ENCODE peak calls at places on chromosomes 7 and 10, in four cellular contexts. A is H1, O is GM12878, V is HepG2. R is an unnamed sample.

GRCh38 chr7:128982105-128982504 is 44.4 kb downstream of the IRF5 start:
- DNase-seq in O (no peak), V (no peak), A (no peak), R (no peak)

GRCh38 chr7:14197280-14197679 is 207.8 kb upstream of the ETV1 start:
- DNase-seq in O (no peak), A (no peak), V (no peak), R (no peak)

GRCh38 chr7:110922906-110923305 is 168.0 kb upstream of the LRRN3 start:
- DNase-seq in O (no peak), A (no peak), V (peak; percentile 6), R (no peak)

GRCh38 chr10:131169146-131169545 is 142.4 kb downstream of the TCERG1L start:
- DNase-seq in O (no peak), A (no peak), V (no peak), R (no peak)

GRCh38 chr10:115829501-115830215 is 443.3 kb downstream of the GFRA1 start:
- DNase-seq in A (no peak), O (no peak), V (no peak), R (no peak)

GRCh38 chr10:34001831-34002230 is 667.4 kb upstream of the NRP1 start:
- DNase-seq in V (no peak), O (no peak), A (no peak), R (no peak)

GRCh38 chr7:133275441-133276105 is 22.7 kb downstream of the EXOC4 start:
- DNase-seq in O (no peak), A (no peak), V (no peak), R (no peak)

GRCh38 chr10:82982110-82982608 is 1107.2 kb downstream of the NRG3 start:
- DNase-seq in O (no peak), V (no peak), A (no peak), R (no peak)

GRCh38 chr7:2000801-2001321 is 231.9 kb downstream of the MAD1L1 start:
- DNase-seq in A (no peak), V (no peak), O (no peak), R (no peak)

GRCh38 chr7:445563-446288 is 73.9 kb downstream of the PDGFA start:
- DNase-seq in V (no peak), O (no peak), A (no peak), R (no peak)

GRCh38 chr7:134599371-134599770 is 47.3 kb upstream of the BPGM start:
- DNase-seq in O (no peak), V (no peak), A (no peak), R (no peak)

GRCh38 chr7:50774299-50774698 is 8.4 kb downstream of the GRB10 start:
- DNase-seq in O (no peak), A (no peak), V (no peak), R (no peak)

GRCh38 chr7:22849158-22849557 is 26.5 kb upstream of the TOMM7 start:
- DNase-seq in A (no peak), V (no peak), O (no peak), R (no peak)

GRCh38 chr10:87578799-87579401 is 74.2 kb downstream of the MINPP1 start:
- DNase-seq in O (no peak), A (no peak), V (no peak), R (no peak)

GRCh38 chr7:117164578-117164977 is 158.3 kb downstream of the WNT2 start:
- DNase-seq in A (no peak), O (no peak), V (no peak), R (no peak)

GRCh38 chr7:19143930-19144574 is 1.2 kb downstream of the FERD3L start:
- DNase-seq in V (no peak), A (no peak), O (no peak), R (no peak)

GRCh38 chr7:131103997-131104396 is 223.7 kb upstream of the MKLN1 start:
- DNase-seq in A (no peak), V (no peak), O (no peak), R (no peak)

GRCh38 chr7:151088856-151089699 is 2.8 kb downstream of the AGAP3 start:
- DNase-seq in A (no peak), O (no peak), V (peak; percentile 73), R (no peak)

GRCh38 chr7:12729112-12729511 is 41.7 kb downstream of the ARL4A start:
- DNase-seq in A (peak; percentile 41), O (no peak), V (peak; percentile 18), R (peak; percentile 70)

GRCh38 chr7:123712619-123713018 is 36.2 kb downstream of the WASL start:
- DNase-seq in V (no peak), O (no peak), A (no peak), R (no peak)

GRCh38 chr10:6586501-6586900 is 6.4 kb upstream of the PRKCQ start:
- DNase-seq in O (no peak), A (no peak), V (no peak), R (no peak)

GRCh38 chr7:133110312-133110711 is 28.4 kb upstream of the CHCHD3 start:
- DNase-seq in O (no peak), A (no peak), V (no peak), R (no peak)

GRCh38 chr10:36515313-36515712 is 610.1 kb upstream of the ANKRD30A start:
- DNase-seq in V (no peak), O (no peak), A (no peak), R (no peak)

GRCh38 chr7:106080307-106080987 is 31.7 kb downstream of the SYPL1 start:
- DNase-seq in V (no peak), O (no peak), A (no peak), R (no peak)

GRCh38 chr10:121167534-121168243 is 316.5 kb downstream of the WDR11 start:
- DNase-seq in V (no peak), A (no peak), O (no peak), R (no peak)

GRCh38 chr10:30786906-30787305 is 157.4 kb upstream of the LYZL2 start:
- DNase-seq in V (no peak), O (no peak), A (no peak), R (no peak)

GRCh38 chr10:5012595-5012994 is 8.9 kb upstream of the AKR1C2 start:
- DNase-seq in O (no peak), A (no peak), V (no peak), R (no peak)

GRCh38 chr7:48387916-48388315 is 216.7 kb downstream of the ABCA13 start:
- DNase-seq in A (no peak), O (no peak), V (no peak), R (no peak)

GRCh38 chr7:48388922-48389321 is 217.7 kb downstream of the ABCA13 start:
- DNase-seq in V (no peak), A (no peak), O (no peak), R (no peak)

GRCh38 chr7:48384180-48384752 is 213.0 kb downstream of the ABCA13 start:
- DNase-seq in V (no peak), A (no peak), O (no peak), R (no peak)

GRCh38 chr7:48390381-48391327 is 219.4 kb downstream of the ABCA13 start:
- DNase-seq in V (no peak), O (no peak), A (no peak), R (no peak)

DNA sequence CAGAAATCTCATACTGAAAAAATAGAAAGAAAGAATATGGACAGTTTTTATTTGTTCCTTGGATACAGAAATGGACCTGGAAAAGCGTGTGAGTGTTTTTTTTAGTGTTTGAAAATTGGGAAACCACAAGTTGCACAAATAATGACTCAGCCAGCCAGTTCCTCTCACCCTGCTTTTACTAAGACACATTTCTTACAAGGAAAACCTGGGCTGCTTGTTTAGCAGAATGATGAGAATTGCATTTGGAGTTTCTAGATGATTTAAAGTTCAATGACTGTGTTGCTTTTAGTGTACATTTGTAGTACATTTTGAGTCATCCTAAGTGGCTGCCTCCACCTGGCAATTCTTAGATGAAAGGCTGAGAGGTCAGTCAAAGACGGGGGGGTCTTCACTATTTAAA is 218.7 kb downstream of the ABCA13 start:
- DNase-seq in O (no peak), A (no peak), V (no peak), R (no peak)
- TF ChIP-seq YY1 in O (no peak), A (no peak), V (no peak), R (no peak)

DNA sequence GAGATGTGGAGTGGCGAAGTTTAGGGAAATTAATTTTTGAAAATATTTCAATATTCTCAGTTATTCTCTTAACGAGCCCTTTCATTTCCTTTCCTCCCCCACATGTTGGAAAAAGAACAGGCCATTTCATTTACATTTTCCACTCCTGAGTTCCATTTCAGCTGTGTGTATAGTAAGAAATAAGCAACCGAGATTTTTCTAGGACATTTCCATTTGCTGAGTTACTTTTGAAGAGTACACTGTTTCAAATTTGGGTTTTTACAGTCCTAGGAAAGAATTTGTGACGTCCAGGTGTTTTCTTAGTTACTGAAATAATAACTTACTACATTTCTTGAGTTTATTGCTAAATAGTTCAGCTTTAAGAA is 1.2 kb downstream of the SEPTIN7 start:
- DNase-seq in A (no peak), O (no peak), V (no peak), R (no peak)
- H3K4me3 ChIP-seq in A (peak overlapping the region; percentile 84), O (peak overlapping the region; percentile 95), V (peak overlapping the region; percentile 85), R (peak overlapping the region; percentile 91)

DNA sequence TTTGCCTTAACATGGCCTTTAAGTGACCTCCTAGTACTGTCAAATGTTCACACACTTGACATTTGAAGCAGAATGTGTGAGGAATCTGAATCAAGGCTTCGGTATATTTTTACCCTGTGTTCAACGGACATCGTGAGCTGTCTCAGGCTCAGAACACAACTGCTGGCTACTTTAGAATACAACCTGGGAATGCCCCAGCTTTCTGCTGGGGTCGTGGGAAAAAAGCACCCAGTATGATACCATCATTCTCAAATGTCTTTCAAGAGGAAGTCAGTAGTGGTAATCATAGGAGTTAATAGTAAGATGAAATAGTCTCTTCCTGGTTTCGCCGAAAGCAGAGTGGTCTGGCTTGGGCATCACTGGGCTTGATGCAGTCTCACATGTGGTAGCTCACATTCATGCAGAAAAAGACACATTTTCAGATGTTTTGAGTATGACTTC is 67.2 kb downstream of the CREB5 start:
- DNase-seq in A (no peak), V (no peak), O (peak; percentile 92), R (no peak)
- TF ChIP-seq SUZ12 in A (no peak), V (no peak), O (no peak), R (no peak)

GRCh38 chr10:97204826-97205679 is 19.3 kb upstream of the SLIT1 start:
- DNase-seq in O (no peak), A (no peak), V (no peak), R (no peak)
- TF ChIP-seq YY1 in O (no peak), A (no peak), V (no peak), R (no peak)

DNA sequence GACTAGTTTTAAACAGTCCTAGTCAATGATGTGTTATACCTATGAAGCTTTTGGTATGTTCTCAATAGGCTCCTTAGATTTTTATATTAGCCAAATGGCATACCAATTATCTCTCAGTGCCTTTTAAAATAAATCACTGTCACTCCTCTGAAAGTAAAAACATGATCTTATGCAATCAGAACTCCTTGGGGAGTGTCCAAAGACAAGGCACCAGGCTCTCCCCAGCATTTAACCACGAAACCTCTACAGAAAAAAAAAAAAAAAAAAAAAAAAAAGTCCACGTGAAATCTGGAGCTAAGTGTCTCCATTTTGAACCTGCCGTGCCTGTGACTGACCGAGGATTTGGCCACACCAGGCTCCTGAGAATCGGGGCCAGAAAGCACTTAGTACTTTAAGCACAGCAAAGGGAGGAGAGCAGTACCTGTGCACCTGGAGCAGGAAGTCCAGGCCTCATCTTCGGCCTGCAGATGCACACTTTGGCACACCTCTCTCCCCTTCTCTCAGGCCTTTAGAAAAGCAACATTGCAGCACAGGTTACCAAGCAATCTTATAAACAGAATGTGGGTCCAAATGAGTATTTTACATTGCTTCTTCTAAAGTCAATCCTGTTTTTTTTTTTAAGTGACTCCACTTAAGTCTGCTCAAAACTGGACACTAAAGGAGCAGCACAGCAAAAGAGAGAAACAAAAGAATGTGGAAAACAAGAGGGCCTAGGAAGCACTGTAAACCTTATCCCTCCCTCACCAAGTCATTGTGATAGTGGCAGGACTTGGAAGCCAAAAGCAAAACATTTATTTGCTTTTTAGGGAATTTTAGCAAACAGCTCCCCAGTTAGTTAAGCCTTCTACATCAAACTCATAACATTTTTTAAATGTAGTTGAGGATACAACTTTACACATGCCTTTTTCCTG is 1.5 kb downstream of the FAM13C start:
- DNase-seq in V (no peak), A (no peak), O (no peak), R (no peak)
- H3K4me3 ChIP-seq in V (no peak overlapping the region), A (no peak overlapping the region), O (no peak overlapping the region), R (no peak overlapping the region)